ENCODE peak calls at places on chromosomes 1 and 21, in five cellular contexts. P is neural progenitor cell; V is pancreas; A is stimulated activated CD4-positive, alpha-beta T cell treated with anti-CD3 and anti-CD28 coated beads, Interleukin-4, amount 100 ng/mL, for 1 hour; X is endothelial cell. T is an unnamed sample.

GRCh38 chr1:25091671-25092070 is 140.6 kb downstream of the SYF2 start:
- DNase-seq in P (no peak), V (no peak), A (no peak), X (no peak), T (no peak)

GRCh38 chr1:96772972-96773371 is 51.4 kb downstream of the PTBP2 start:
- DNase-seq in P (no peak), V (no peak), A (no peak), X (no peak), T (no peak)

GRCh38 chr1:109880961-109881894 is 29.4 kb upstream of the CSF1 start:
- DNase-seq in P (no peak), V (no peak), A (no peak), X (no peak), T (no peak)

GRCh38 chr1:209802117-209802779 is 3.7 kb downstream of the IRF6 start:
- DNase-seq in P (no peak), V (no peak), A (no peak), X (no peak), T (no peak)

GRCh38 chr1:153749408-153750005 is 21.7 kb downstream of the INTS3 start:
- DNase-seq in P (peak), V (peak), A (peak), X (peak), T (no peak)

GRCh38 chr1:51744506-51745303 is 127.8 kb downstream of the OSBPL9 start:
- DNase-seq in P (no peak), V (no peak), A (no peak), X (no peak), T (no peak)

GRCh38 chr1:156858555-156858956 is 361 bp downstream of the INSRR start:
- DNase-seq in P (peak), V (no peak), A (no peak), X (no peak), T (no peak)

GRCh38 chr1:163048970-163049680 is 20.0 kb upstream of the RGS4 start:
- DNase-seq in P (no peak), V (no peak), A (no peak), X (no peak), T (no peak)

GRCh38 chr1:47703161-47703825 is 265.4 kb downstream of the FOXD2 start:
- DNase-seq in P (no peak), V (no peak), A (no peak), X (no peak), T (no peak)

GRCh38 chr21:38839370-38839681 is 33.6 kb downstream of the ETS2 start:
- DNase-seq in P (no peak), V (no peak), A (no peak), X (no peak), T (no peak)

T was measured in iPS DF 19.7.